ENCODE peak calls at places on chromosomes 11 and 22, in seven cellular contexts. O is right atrium auricular region; M is neuronal stem cell; D is body of pancreas; E is spleen; N is CD4-positive, CD25-positive, alpha-beta regulatory T cell; B is neural progenitor cell. Z is an unnamed sample. For H3K36me3 and H3K27me3, the result is how much of the 10 kb centered on the place peaks cover.

GRCh38 chr11:92107331-92107730 is 117.3 kb upstream of the FAT3 start:
- DNase-seq in O (no peak), M (no peak), D (no peak), E (no peak), N (no peak), B (peak), Z (no peak)

GRCh38 chr11:14565845-14566244 is 45.7 kb upstream of the PSMA1 start:
- DNase-seq in O (no peak), M (no peak), D (no peak), E (no peak), N (no peak), B (no peak), Z (no peak)

GRCh38 chr11:113314065-113314388 is 356 bp upstream of the TTC12 start:
- DNase-seq in O (no peak), M (no peak), D (no peak), E (no peak), N (no peak), B (no peak), Z (no peak)

GRCh38 chr22:25368271-25368670 is 148.8 kb downstream of the CRYBB2 start:
- DNase-seq in O (no peak), M (no peak), D (no peak), E (no peak), N (no peak), B (no peak), Z (peak)

GRCh38 chr11:25860677-25861445 is 471.1 kb upstream of the ANO3 start:
- DNase-seq in O (no peak), M (no peak), D (no peak), E (no peak), N (no peak), B (no peak), Z (no peak)

GRCh38 chr11:128604723-128605122 is 17.4 kb upstream of the ETS1 start:
- DNase-seq in O (no peak), M (no peak), D (no peak), E (no peak), N (no peak), B (no peak), Z (no peak)

GRCh38 chr11:3626250-3626960 is 15.4 kb downstream of the ART5 start:
- DNase-seq in O (no peak), M (no peak), D (peak), E (peak), N (no peak), B (no peak), Z (no peak)

GRCh38 chr11:65894034-65894591 is 3.6 kb downstream of the CCDC85B start:
- DNase-seq in O (no peak), M (no peak), D (no peak), E (peak), N (peak), B (no peak), Z (no peak)

GRCh38 chr11:108483163-108483562 is 15.0 kb downstream of the POGLUT3 start:
- DNase-seq in O (no peak), M (no peak), D (no peak), E (no peak), N (no peak), B (no peak), Z (no peak)

GRCh38 chr11:70400643-70401042 is 2.3 kb downstream of the CTTN start:
- DNase-seq in O (no peak), M (no peak), D (no peak), E (no peak), N (no peak), B (no peak), Z (no peak)
- H3K4me3 ChIP-seq in O (no peak), M (peak), D (no peak), E (no peak), N (no peak), B (no peak), Z (no peak)

GRCh38 chr11:74615311-74615710 is 22.9 kb downstream of the POLD3 start:
- DNase-seq in O (no peak), M (no peak), D (no peak), E (no peak), N (no peak), B (no peak), Z (no peak)

GRCh38 chr11:74615988-74616387 is 23.6 kb downstream of the POLD3 start:
- DNase-seq in O (no peak), M (no peak), D (no peak), E (no peak), N (no peak), B (no peak), Z (no peak)

GRCh38 chr11:74611369-74611861 is 19.0 kb downstream of the POLD3 start:
- DNase-seq in O (no peak), M (no peak), D (no peak), E (no peak), N (peak), B (peak), Z (no peak)

DNA sequence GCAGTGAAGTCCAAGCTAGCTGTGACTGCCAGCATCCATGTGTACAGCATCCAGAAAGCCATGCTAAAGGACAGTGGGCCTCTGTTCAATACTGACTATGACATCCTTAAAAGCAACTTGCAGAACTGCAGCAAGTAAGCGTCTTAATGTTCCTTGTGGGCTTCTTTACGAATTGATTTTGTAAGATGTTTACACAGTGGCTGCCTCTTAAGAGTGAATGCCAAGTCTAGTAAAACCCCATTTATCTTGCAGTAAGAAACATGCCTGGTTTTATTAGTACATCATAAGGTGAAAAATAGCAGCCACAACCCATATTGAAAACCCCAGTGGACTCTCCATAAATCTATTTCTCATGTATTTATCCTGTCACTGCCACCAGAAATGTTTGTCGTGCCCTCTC is 20.5 kb downstream of the POLD3 start:
- DNase-seq in O (no peak), M (no peak), D (no peak), E (no peak), N (no peak), B (no peak), Z (no peak)
- H3K36me3 ChIP-seq in O (under half), M (under half), D (under half), E (under half), N (under half), B (under half), Z (half or more)

GRCh38 chr22:35509451-35509850 is 31.2 kb upstream of the RASD2 start:
- DNase-seq in O (no peak), M (no peak), D (no peak), E (no peak), N (no peak), B (no peak), Z (no peak)

GRCh38 chr22:35514366-35514765 is 26.3 kb upstream of the RASD2 start:
- DNase-seq in O (no peak), M (no peak), D (no peak), E (no peak), N (no peak), B (no peak), Z (no peak)

GRCh38 chr22:35509960-35510359 is 30.7 kb upstream of the RASD2 start:
- DNase-seq in O (no peak), M (no peak), D (no peak), E (no peak), N (no peak), B (no peak), Z (no peak)

GRCh38 chr22:35510481-35510934 is 30.1 kb upstream of the RASD2 start:
- DNase-seq in O (no peak), M (no peak), D (no peak), E (no peak), N (no peak), B (no peak), Z (no peak)

GRCh38 chr22:35510951-35511350 is 29.7 kb upstream of the RASD2 start:
- DNase-seq in O (no peak), M (no peak), D (no peak), E (no peak), N (no peak), B (no peak), Z (no peak)
- H3K27me3 ChIP-seq in O (under half), M (under half), D (under half), E (under half), N (under half), B (under half), Z (under half)

DNA sequence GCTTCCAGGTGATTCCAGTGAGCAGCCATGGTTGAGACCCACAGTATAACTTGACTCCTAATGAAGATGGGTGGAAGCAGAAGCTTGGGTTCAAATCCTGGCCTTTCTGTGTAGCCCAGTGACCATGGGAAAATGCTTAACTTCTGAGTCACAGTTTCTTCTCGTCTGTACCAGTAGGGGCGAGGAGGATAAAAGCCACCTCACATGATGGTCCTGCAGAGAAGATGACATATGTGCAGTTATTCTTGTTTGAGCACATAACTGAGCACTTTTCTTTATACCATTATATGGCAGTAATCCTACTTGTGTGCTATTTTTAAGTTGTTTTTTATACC is 5.0 kb downstream of the TMEM109 start:
- DNase-seq in O (no peak), M (no peak), D (no peak), E (no peak), N (no peak), B (no peak), Z (no peak)
- H3K4me3 ChIP-seq in O (no peak), M (no peak), D (no peak), E (no peak), N (no peak), B (no peak), Z (no peak)

GRCh38 chr11:95739108-95739507 is 50.5 kb downstream of the FAM76B start:
- DNase-seq in O (no peak), M (no peak), D (no peak), E (no peak), N (no peak), B (peak), Z (no peak)
- H3K36me3 ChIP-seq in O (under half), M (under half), D (under half), E (under half), N (under half), B (under half), Z (under half)

DNA sequence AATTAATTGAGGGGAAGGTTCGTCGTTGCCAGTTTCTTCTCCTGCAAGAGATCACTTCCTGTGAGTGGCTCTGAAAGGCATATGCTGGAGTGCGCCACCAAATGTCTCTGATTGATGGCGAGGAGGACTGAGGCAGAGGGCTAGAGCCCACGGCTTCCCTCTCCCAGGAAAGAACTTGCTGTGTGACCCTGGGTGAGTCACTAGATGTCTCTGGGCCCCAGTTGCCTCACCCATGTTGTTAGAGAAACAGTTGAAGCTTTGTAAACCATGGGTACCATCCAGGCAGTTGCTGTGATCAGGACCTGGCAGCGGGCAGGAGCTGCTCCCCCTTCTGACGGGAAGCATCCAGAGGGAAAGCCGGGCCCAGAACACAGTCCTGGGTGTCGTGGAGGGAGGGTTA is 3.2 kb downstream of the ABCG4 start:
- DNase-seq in O (no peak), M (no peak), D (no peak), E (no peak), N (no peak), B (no peak), Z (no peak)
- H3K27me3 ChIP-seq in O (under half), M (under half), D (under half), E (under half), N (under half), B (half or more), Z (under half)

DNA sequence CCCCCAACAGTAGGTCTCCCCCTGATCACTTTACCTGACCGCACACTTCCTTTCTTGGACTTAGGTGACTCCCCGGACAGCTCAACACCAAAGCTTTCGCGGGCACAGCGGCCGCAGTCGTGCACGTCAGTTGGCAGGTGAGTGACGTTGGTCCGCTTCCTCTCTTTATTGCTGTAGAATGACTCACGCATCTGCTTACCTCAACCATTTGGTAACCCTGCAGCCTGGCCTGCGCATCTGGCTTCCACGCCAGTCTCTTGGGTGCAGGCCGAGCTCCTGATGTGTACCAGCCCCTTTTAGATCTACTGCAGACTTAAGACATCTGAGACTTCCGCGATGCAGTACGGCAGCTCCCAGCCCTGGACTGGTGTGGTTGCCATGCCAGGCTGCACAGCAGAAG is 12.4 kb upstream of the TRMU start:
- DNase-seq in O (no peak), M (no peak), D (no peak), E (peak), N (no peak), B (no peak), Z (no peak)
- H3K4me3 ChIP-seq in O (no peak), M (no peak), D (no peak), E (no peak), N (no peak), B (no peak), Z (no peak)